ENCODE peak calls at places on chromosome 18, in five cellular contexts. One of them, this sample, is unnamed.

GRCh38 chr18:48946329-48946835 is 4.4 kb downstream of the SMAD7 start:
- DNase-seq in NAMALWA: no peak
- DNase-seq in OCI-LY7: no peak
- DNase-seq in cardiac fibroblast: peak
- DNase-seq in B cell: no peak
- DNase-seq in this sample: no peak

GRCh38 chr18:5294113-5294617 is 1.4 kb downstream of the ZBTB14 start:
- DNase-seq in cardiac fibroblast: peak
- DNase-seq in NAMALWA: no peak
- DNase-seq in B cell: no peak
- DNase-seq in OCI-LY7: no peak
- DNase-seq in this sample: no peak

GRCh38 chr18:8990276-8991031 is 112.0 kb upstream of the NDUFV2 start:
- DNase-seq in B cell: no peak
- DNase-seq in OCI-LY7: no peak
- DNase-seq in NAMALWA: no peak
- DNase-seq in cardiac fibroblast: no peak
- DNase-seq in this sample: no peak

GRCh38 chr18:46414863-46415262 is 242.2 kb downstream of the LOXHD1 start:
- DNase-seq in OCI-LY7: no peak
- DNase-seq in NAMALWA: no peak
- DNase-seq in B cell: no peak
- DNase-seq in cardiac fibroblast: no peak
- DNase-seq in this sample: no peak

GRCh38 chr18:2984703-2985261 is 28.2 kb downstream of the LPIN2 start:
- DNase-seq in OCI-LY7: no peak
- DNase-seq in cardiac fibroblast: peak
- DNase-seq in B cell: no peak
- DNase-seq in NAMALWA: no peak
- DNase-seq in this sample: no peak

GRCh38 chr18:43180814-43181213 is 65.3 kb upstream of the RIT2 start:
- DNase-seq in B cell: no peak
- DNase-seq in OCI-LY7: no peak
- DNase-seq in NAMALWA: no peak
- DNase-seq in cardiac fibroblast: no peak
- DNase-seq in this sample: no peak

GRCh38 chr18:21242141-21243040 is at the start of gene GREB1L:
- DNase-seq in cardiac fibroblast: peak
- DNase-seq in B cell: no peak
- DNase-seq in OCI-LY7: no peak
- DNase-seq in NAMALWA: no peak
- DNase-seq in this sample: peak

GRCh38 chr18:58135170-58135569 is 91.1 kb downstream of the NEDD4L start:
- DNase-seq in cardiac fibroblast: peak
- DNase-seq in B cell: no peak
- DNase-seq in NAMALWA: no peak
- DNase-seq in OCI-LY7: no peak
- DNase-seq in this sample: peak

GRCh38 chr18:3388323-3388722 is 61.6 kb upstream of the TGIF1 start:
- DNase-seq in cardiac fibroblast: no peak
- DNase-seq in OCI-LY7: no peak
- DNase-seq in B cell: no peak
- DNase-seq in NAMALWA: no peak
- DNase-seq in this sample: no peak

GRCh38 chr18:22211660-22212059 is 42.3 kb downstream of the GATA6 start:
- DNase-seq in cardiac fibroblast: no peak
- DNase-seq in NAMALWA: no peak
- DNase-seq in B cell: no peak
- DNase-seq in OCI-LY7: no peak
- DNase-seq in this sample: peak

GRCh38 chr18:6120820-6121279 is 225.5 kb upstream of the TMEM200C start:
- DNase-seq in B cell: no peak
- DNase-seq in NAMALWA: no peak
- DNase-seq in OCI-LY7: no peak
- DNase-seq in cardiac fibroblast: no peak
- DNase-seq in this sample: no peak

GRCh38 chr18:39434223-39434622 is 1868.6 kb upstream of the CELF4 start:
- DNase-seq in OCI-LY7: no peak
- DNase-seq in cardiac fibroblast: peak
- DNase-seq in B cell: no peak
- DNase-seq in NAMALWA: no peak
- DNase-seq in this sample: no peak

GRCh38 chr18:2717407-2717806 is 61.9 kb downstream of the SMCHD1 start:
- DNase-seq in OCI-LY7: no peak
- DNase-seq in NAMALWA: no peak
- DNase-seq in cardiac fibroblast: no peak
- DNase-seq in B cell: no peak
- DNase-seq in this sample: no peak

GRCh38 chr18:53698907-53699306 is 525.6 kb downstream of the MBD2 start:
- DNase-seq in B cell: no peak
- DNase-seq in cardiac fibroblast: peak
- DNase-seq in OCI-LY7: peak
- DNase-seq in NAMALWA: peak
- DNase-seq in this sample: peak

GRCh38 chr18:46411191-46411590 is 245.8 kb downstream of the LOXHD1 start:
- DNase-seq in B cell: no peak
- DNase-seq in cardiac fibroblast: no peak
- DNase-seq in OCI-LY7: no peak
- DNase-seq in NAMALWA: no peak
- DNase-seq in this sample: no peak

GRCh38 chr18:22108674-22109073 is 60.7 kb upstream of the GATA6 start:
- DNase-seq in B cell: no peak
- DNase-seq in NAMALWA: no peak
- DNase-seq in cardiac fibroblast: no peak
- DNase-seq in OCI-LY7: no peak
- DNase-seq in this sample: no peak

GRCh38 chr18:68316636-68317035 is 398.3 kb downstream of the TMX3 start:
- DNase-seq in B cell: no peak
- DNase-seq in NAMALWA: no peak
- DNase-seq in OCI-LY7: no peak
- DNase-seq in cardiac fibroblast: peak
- DNase-seq in this sample: no peak

GRCh38 chr18:36155960-36156757 is 26.5 kb downstream of the ELP2 start:
- DNase-seq in NAMALWA: no peak
- DNase-seq in OCI-LY7: no peak
- DNase-seq in cardiac fibroblast: peak
- DNase-seq in B cell: no peak
- DNase-seq in this sample: no peak

GRCh38 chr18:3281456-3282400 is 19.8 kb downstream of the MYL12B start:
- DNase-seq in B cell: no peak
- DNase-seq in NAMALWA: peak
- DNase-seq in OCI-LY7: peak
- DNase-seq in cardiac fibroblast: peak
- DNase-seq in this sample: peak

GRCh38 chr18:46722051-46722450 is 34.8 kb downstream of the ST8SIA5 start:
- DNase-seq in OCI-LY7: no peak
- DNase-seq in NAMALWA: no peak
- DNase-seq in B cell: no peak
- DNase-seq in cardiac fibroblast: no peak
- DNase-seq in this sample: no peak

GRCh38 chr18:38940863-38941531 is 1375.4 kb upstream of the CELF4 start:
- DNase-seq in cardiac fibroblast: peak
- DNase-seq in NAMALWA: peak
- DNase-seq in B cell: peak
- DNase-seq in OCI-LY7: peak
- DNase-seq in this sample: peak

GRCh38 chr18:23927821-23928746 is 86.5 kb upstream of the TTC39C start:
- DNase-seq in cardiac fibroblast: no peak
- DNase-seq in OCI-LY7: no peak
- DNase-seq in B cell: no peak
- DNase-seq in NAMALWA: no peak
- DNase-seq in this sample: no peak

GRCh38 chr18:25832008-25832604 is 258.3 kb downstream of the SS18 start:
- DNase-seq in cardiac fibroblast: peak
- DNase-seq in OCI-LY7: peak
- DNase-seq in NAMALWA: peak
- DNase-seq in B cell: no peak
- DNase-seq in this sample: peak

GRCh38 chr18:79248495-79249078 is 147.1 kb upstream of the NFATC1 start:
- DNase-seq in NAMALWA: no peak
- DNase-seq in cardiac fibroblast: peak
- DNase-seq in B cell: no peak
- DNase-seq in OCI-LY7: no peak
- DNase-seq in this sample: no peak

GRCh38 chr18:79400091-79400590 is 4.4 kb downstream of the NFATC1 start:
- DNase-seq in OCI-LY7: peak
- DNase-seq in cardiac fibroblast: no peak
- DNase-seq in NAMALWA: peak
- DNase-seq in B cell: peak
- DNase-seq in this sample: no peak

GRCh38 chr18:3689986-3690681 is 240.2 kb downstream of the TGIF1 start:
- DNase-seq in OCI-LY7: no peak
- DNase-seq in cardiac fibroblast: no peak
- DNase-seq in NAMALWA: no peak
- DNase-seq in B cell: no peak
- DNase-seq in this sample: no peak

GRCh38 chr18:23719634-23720201 is 30.5 kb downstream of the LAMA3 start:
- DNase-seq in NAMALWA: no peak
- DNase-seq in OCI-LY7: no peak
- DNase-seq in cardiac fibroblast: peak
- DNase-seq in B cell: no peak
- DNase-seq in this sample: no peak

GRCh38 chr18:8314123-8314522 is 295.1 kb upstream of the RAB12 start:
- DNase-seq in OCI-LY7: no peak
- DNase-seq in B cell: no peak
- DNase-seq in NAMALWA: no peak
- DNase-seq in cardiac fibroblast: no peak
- DNase-seq in this sample: no peak

GRCh38 chr18:11669948-11670275 is 19.2 kb upstream of the GNAL start:
- DNase-seq in OCI-LY7: no peak
- DNase-seq in NAMALWA: no peak
- DNase-seq in cardiac fibroblast: no peak
- DNase-seq in B cell: no peak
- DNase-seq in this sample: no peak

GRCh38 chr18:45755936-45756335 is 32.0 kb downstream of the SLC14A1 start:
- DNase-seq in B cell: no peak
- DNase-seq in NAMALWA: no peak
- DNase-seq in OCI-LY7: no peak
- DNase-seq in cardiac fibroblast: peak
- DNase-seq in this sample: peak

GRCh38 chr18:31596081-31596872 is 4.6 kb downstream of the TTR start:
- DNase-seq in cardiac fibroblast: no peak
- DNase-seq in OCI-LY7: no peak
- DNase-seq in B cell: no peak
- DNase-seq in NAMALWA: no peak
- DNase-seq in this sample: no peak

GRCh38 chr18:78431606-78432005 is 548.0 kb upstream of the SALL3 start:
- DNase-seq in NAMALWA: no peak
- DNase-seq in B cell: no peak
- DNase-seq in OCI-LY7: no peak
- DNase-seq in cardiac fibroblast: no peak
- DNase-seq in this sample: no peak

GRCh38 chr18:10320848-10321247 is 133.6 kb upstream of the APCDD1 start:
- DNase-seq in B cell: no peak
- DNase-seq in NAMALWA: no peak
- DNase-seq in cardiac fibroblast: peak
- DNase-seq in OCI-LY7: no peak
- DNase-seq in this sample: no peak

GRCh38 chr18:77049938-77050337 is 82.6 kb downstream of the MBP start:
- DNase-seq in NAMALWA: no peak
- DNase-seq in B cell: peak
- DNase-seq in OCI-LY7: no peak
- DNase-seq in cardiac fibroblast: peak
- DNase-seq in this sample: no peak

GRCh38 chr18:46916551-46917107 is 678 bp downstream of the PIAS2 start:
- DNase-seq in OCI-LY7: peak
- DNase-seq in B cell: peak
- DNase-seq in cardiac fibroblast: peak
- DNase-seq in NAMALWA: peak
- DNase-seq in this sample: peak

GRCh38 chr18:76364282-76365259 is 130.5 kb downstream of the ZNF516 start:
- DNase-seq in B cell: no peak
- DNase-seq in OCI-LY7: no peak
- DNase-seq in cardiac fibroblast: no peak
- DNase-seq in NAMALWA: no peak
- DNase-seq in this sample: no peak

GRCh38 chr18:63969965-63970802 is at the start of gene SERPINB8:
- DNase-seq in NAMALWA: peak
- DNase-seq in B cell: peak
- DNase-seq in cardiac fibroblast: peak
- DNase-seq in OCI-LY7: peak
- DNase-seq in this sample: peak

GRCh38 chr18:7830468-7830867 is 263.4 kb downstream of the PTPRM start:
- DNase-seq in NAMALWA: peak
- DNase-seq in B cell: no peak
- DNase-seq in cardiac fibroblast: peak
- DNase-seq in OCI-LY7: peak
- DNase-seq in this sample: peak

GRCh38 chr18:58640891-58641610 is 12.2 kb upstream of the ALPK2 start:
- DNase-seq in cardiac fibroblast: no peak
- DNase-seq in OCI-LY7: no peak
- DNase-seq in B cell: no peak
- DNase-seq in NAMALWA: no peak
- DNase-seq in this sample: no peak

GRCh38 chr18:41226186-41226585 is 728.8 kb upstream of the PIK3C3 start:
- DNase-seq in cardiac fibroblast: peak
- DNase-seq in OCI-LY7: no peak
- DNase-seq in B cell: no peak
- DNase-seq in NAMALWA: no peak
- DNase-seq in this sample: no peak